ENCODE peak calls at places on chromosome 13, in nine cellular contexts. E is AG08396; V is ELR; H is NCI-H1092; Q is MCF 10A; C is WTC11; J is Kasumi-1; F is NCI-H2029; I is stimulated activated CD4-positive, alpha-beta T cell treated with anti-CD3 and anti-CD28 coated beads, Interleukin-1b, Interleukin-23, amount 100 ng/mL, for 24 hours. Y is an unnamed sample.
A peak's percentile ranks its signal among the peaks of the same experiment; 100 is the strongest.

GRCh38 chr13:45224181-45224580 is 23.3 kb upstream of the KCTD4 start:
- DNase-seq in Q (no peak), H (no peak), F (no peak), E (peak; percentile 25), I (no peak), C (no peak), J (no peak), V (peak; percentile 58), Y (no peak)

GRCh38 chr13:51585234-51585672 is 991 bp downstream of the WDFY2 start:
- DNase-seq in V (peak; percentile 38), E (no peak), F (no peak), H (no peak), J (peak; percentile 32), C (no peak), I (no peak), Q (no peak), Y (no peak)

GRCh38 chr13:80341771-80342271 is 895 bp upstream of the SPRY2 start:
- DNase-seq in V (peak; percentile 67), F (no peak), Q (peak; percentile 57), I (no peak), H (peak; percentile 6), C (peak; percentile 66), J (peak; percentile 45), E (no peak), Y (peak; percentile 21)

GRCh38 chr13:56886398-56886797 is 254.3 kb upstream of the PRR20A start:
- DNase-seq in F (peak; percentile 15), Q (no peak), V (no peak), C (no peak), I (no peak), H (peak; percentile 70), E (no peak), J (no peak), Y (no peak)

GRCh38 chr13:33611016-33611805 is 206.7 kb upstream of the RFC3 start:
- DNase-seq in E (peak; percentile 67), Q (no peak), I (no peak), C (no peak), J (no peak), V (no peak), H (peak; percentile 84), F (peak; percentile 41), Y (no peak)

GRCh38 chr13:26476744-26477129 is 80.7 kb upstream of the WASF3 start:
- DNase-seq in J (no peak), F (no peak), E (no peak), Q (no peak), C (no peak), H (no peak), V (no peak), I (no peak), Y (no peak)

GRCh38 chr13:30832377-30832776 is 73.7 kb upstream of the MEDAG start:
- DNase-seq in V (no peak), F (no peak), J (no peak), H (no peak), Q (no peak), I (no peak), E (no peak), C (no peak), Y (no peak)

GRCh38 chr13:28819748-28820098 is 416 bp upstream of the MTUS2 start:
- DNase-seq in E (peak; percentile 80), C (peak; percentile 81), F (peak; percentile 10), H (peak; percentile 9), Q (no peak), V (peak; percentile 67), J (no peak), I (peak; percentile 35), Y (no peak)

GRCh38 chr13:43319617-43320444 is 296.4 kb downstream of the DNAJC15 start:
- DNase-seq in E (no peak), Q (no peak), J (no peak), H (no peak), F (no peak), V (no peak), C (no peak), I (no peak), Y (no peak)

GRCh38 chr13:57824121-57824520 is 192.6 kb downstream of the PCDH17 start:
- DNase-seq in C (no peak), Q (no peak), V (no peak), H (no peak), E (no peak), J (no peak), I (no peak), F (no peak), Y (no peak)

GRCh38 chr13:71033026-71033425 is 834.0 kb downstream of the DACH1 start:
- DNase-seq in E (no peak), C (no peak), F (no peak), I (no peak), H (no peak), Q (no peak), V (no peak), J (no peak), Y (no peak)

GRCh38 chr13:46665630-46666482 is 112.9 kb downstream of the LRCH1 start:
- DNase-seq in C (no peak), Q (no peak), V (peak; percentile 37), H (no peak), F (no peak), J (peak; percentile 15), E (no peak), I (no peak), Y (peak; percentile 42)

GRCh38 chr13:33446821-33447481 is 161.4 kb upstream of the STARD13 start:
- DNase-seq in J (no peak), I (no peak), V (no peak), H (no peak), E (no peak), F (no peak), C (no peak), Q (no peak), Y (peak; percentile 53)

GRCh38 chr13:93080587-93080986 is 146.0 kb upstream of the GPC6 start:
- DNase-seq in J (no peak), H (no peak), I (no peak), E (no peak), Q (peak; percentile 39), F (peak; percentile 76), C (no peak), V (no peak), Y (peak; percentile 33)

GRCh38 chr13:37934339-37935191 is 65.0 kb upstream of the TRPC4 start:
- DNase-seq in V (no peak), I (no peak), J (no peak), F (no peak), E (no peak), C (peak; percentile 25), Q (no peak), H (no peak), Y (no peak)

GRCh38 chr13:19153782-19154450 is 27.7 kb downstream of the TUBA3C start:
- DNase-seq in E (no peak), I (peak; percentile 4), F (no peak), V (no peak), J (peak; percentile 12), H (peak; percentile 0), Q (no peak), C (no peak), Y (no peak)

GRCh38 chr13:111225810-111226546 is 94.5 kb upstream of the TEX29 start:
- DNase-seq in V (no peak), J (no peak), C (no peak), F (no peak), Q (no peak), I (no peak), E (no peak), H (no peak), Y (no peak)

GRCh38 chr13:29260684-29261083 is 334.8 kb downstream of the SLC7A1 start:
- DNase-seq in F (no peak), E (no peak), H (no peak), I (no peak), Q (no peak), J (no peak), C (no peak), V (peak; percentile 39), Y (no peak)

GRCh38 chr13:94548382-94549240 is 47.3 kb downstream of the TGDS start:
- DNase-seq in J (peak; percentile 55), H (peak; percentile 62), Q (no peak), F (peak; percentile 43), V (peak; percentile 8), I (no peak), C (peak; percentile 73), E (peak; percentile 33), Y (peak; percentile 21)

GRCh38 chr13:100510208-100510997 is 78.2 kb downstream of the GGACT start:
- DNase-seq in H (no peak), Q (no peak), V (no peak), F (no peak), I (no peak), E (no peak), C (peak; percentile 50), J (no peak), Y (no peak)

GRCh38 chr13:57634829-57635165 is 3.3 kb downstream of the PCDH17 start:
- DNase-seq in C (peak; percentile 30), V (no peak), J (no peak), Q (no peak), I (no peak), F (no peak), H (no peak), E (no peak), Y (no peak)

GRCh38 chr13:42814868-42815267 is 33.5 kb downstream of the FAM216B start:
- DNase-seq in Q (peak; percentile 68), I (no peak), F (no peak), H (no peak), C (no peak), V (peak; percentile 85), J (no peak), E (peak; percentile 42), Y (peak; percentile 96)

GRCh38 chr13:100646030-100646673 is 28.4 kb downstream of the TMTC4 start:
- DNase-seq in Q (peak; percentile 24), E (peak; percentile 26), J (peak; percentile 15), F (no peak), C (peak; percentile 55), I (no peak), H (peak; percentile 76), V (peak; percentile 49), Y (peak; percentile 27)

GRCh38 chr13:42732073-42732472 is 49.3 kb upstream of the FAM216B start:
- DNase-seq in Q (no peak), H (no peak), I (no peak), E (no peak), V (no peak), J (no peak), F (no peak), C (no peak), Y (no peak)

GRCh38 chr13:75850915-75851314 is 214.8 kb downstream of the LMO7 start:
- DNase-seq in C (no peak), F (no peak), H (no peak), Q (no peak), J (no peak), E (peak; percentile 11), V (no peak), I (no peak), Y (no peak)

GRCh38 chr13:104326523-104326922 is 1260.3 kb upstream of the SLC10A2 start:
- DNase-seq in J (no peak), V (no peak), Q (no peak), H (no peak), F (no peak), I (no peak), E (no peak), C (no peak), Y (no peak)

GRCh38 chr13:97333983-97334382 is 100.0 kb upstream of the RAP2A start:
- DNase-seq in Q (no peak), H (no peak), C (no peak), E (no peak), I (no peak), J (no peak), F (no peak), V (no peak), Y (no peak)

GRCh38 chr13:53198017-53198416 is 169.4 kb downstream of the OLFM4 start:
- DNase-seq in V (no peak), Q (peak; percentile 22), I (no peak), F (no peak), E (no peak), C (no peak), J (peak; percentile 62), H (no peak), Y (no peak)

GRCh38 chr13:36297600-36298338 is at the start of gene CCDC169:
- DNase-seq in J (peak; percentile 42), H (peak; percentile 9), C (peak; percentile 93), I (peak; percentile 57), F (no peak), E (peak; percentile 86), V (peak; percentile 84), Q (peak; percentile 67), Y (peak; percentile 32)